ENCODE peak calls at places on chromosomes 5 and 9, in six cellular contexts. P is endothelial cell of umbilical vein, U is GM23248, V is GM12878, B is IMR-90, N is neuronal stem cell. T is an unnamed sample.

GRCh38 chr5:130316971-130317421 is 412.7 kb downstream of the CHSY3 start:
- DNase-seq in B (no peak), U (no peak), V (no peak), N (peak; percentile 51), P (no peak), T (no peak)

GRCh38 chr5:73606206-73606753 is 19.7 kb upstream of the ARHGEF28 start:
- DNase-seq in N (no peak), B (no peak), V (no peak), P (no peak), U (no peak), T (no peak)

GRCh38 chr5:133285583-133286021 is 233.8 kb downstream of the HSPA4 start:
- DNase-seq in V (no peak), U (peak; percentile 50), B (peak; percentile 51), N (no peak), P (peak; percentile 9), T (peak; percentile 91)

GRCh38 chr5:56476487-56476856 is 243.3 kb upstream of the ANKRD55 start:
- DNase-seq in P (no peak), N (no peak), V (no peak), U (no peak), B (no peak), T (no peak)

GRCh38 chr5:141843156-141843927 is 34.9 kb downstream of the PCDH1 start:
- DNase-seq in B (peak; percentile 44), U (peak; percentile 44), P (peak; percentile 64), N (no peak), V (no peak), T (no peak)

GRCh38 chr5:107217721-107218130 is 453.0 kb downstream of the EFNA5 start:
- DNase-seq in B (no peak), N (no peak), U (no peak), P (peak; percentile 33), V (no peak), T (peak; percentile 35)

GRCh38 chr9:131473198-131473885 is 29.4 kb upstream of the POMT1 start:
- DNase-seq in U (no peak), N (no peak), B (no peak), P (no peak), V (no peak), T (no peak)

GRCh38 chr9:8677725-8678124 is 878.1 kb upstream of the DMAC1 start:
- DNase-seq in N (peak; percentile 4), B (no peak), U (no peak), P (no peak), V (no peak), T (no peak)

GRCh38 chr5:44952376-44952775 is 143.6 kb downstream of the MRPS30 start:
- DNase-seq in U (peak; percentile 51), V (peak; percentile 5), N (no peak), B (peak; percentile 15), P (peak; percentile 54), T (no peak)

GRCh38 chr5:122392844-122393243 is 80.8 kb downstream of the SNCAIP start:
- DNase-seq in U (peak; percentile 17), B (peak; percentile 75), V (no peak), N (no peak), P (no peak), T (no peak)

GRCh38 chr5:31965227-31965626 is 208.9 kb downstream of the GOLPH3 start:
- DNase-seq in N (no peak), B (no peak), V (no peak), P (no peak), U (no peak), T (no peak)

GRCh38 chr5:149937610-149938009 is 7.0 kb downstream of the PDE6A start:
- DNase-seq in V (no peak), B (no peak), U (peak; percentile 69), N (no peak), P (peak; percentile 59), T (no peak)

GRCh38 chr9:86354882-86355399 is 731 bp upstream of the TUT7 start:
- DNase-seq in B (no peak), U (peak; percentile 62), P (no peak), N (no peak), V (no peak), T (no peak)

GRCh38 chr5:169703803-169704202 is 66.7 kb downstream of the DOCK2 start:
- DNase-seq in U (peak; percentile 29), P (no peak), V (no peak), N (no peak), B (no peak), T (no peak)

GRCh38 chr5:116305899-116306298 is 221.1 kb downstream of the COMMD10 start:
- DNase-seq in N (no peak), B (no peak), U (peak; percentile 5), P (no peak), V (no peak), T (no peak)
- H3K4me3 ChIP-seq in N (no peak overlapping the region), B (no peak overlapping the region), U (no peak overlapping the region), P (no peak overlapping the region), V (no peak overlapping the region), T (no peak overlapping the region)

GRCh38 chr9:70130266-70130665 is 86.6 kb downstream of the MAMDC2 start:
- DNase-seq in N (no peak), B (no peak), V (no peak), P (no peak), U (no peak), T (no peak)
- H3K27ac ChIP-seq in N (no peak overlapping the region), B (no peak overlapping the region), V (no peak overlapping the region), P (no peak overlapping the region), U (no peak overlapping the region), T (peak overlapping the region; percentile 34)

GRCh38 chr5:105581988-105582690 is 2019.5 kb upstream of the NUDT12 start:
- DNase-seq in U (no peak), N (no peak), B (no peak), V (no peak), P (no peak), T (no peak)
- H2AFZ ChIP-seq in U (no peak overlapping the region), N (no peak overlapping the region), B (no peak overlapping the region), V (no peak overlapping the region), P (no peak overlapping the region), T (no peak overlapping the region)

DNA sequence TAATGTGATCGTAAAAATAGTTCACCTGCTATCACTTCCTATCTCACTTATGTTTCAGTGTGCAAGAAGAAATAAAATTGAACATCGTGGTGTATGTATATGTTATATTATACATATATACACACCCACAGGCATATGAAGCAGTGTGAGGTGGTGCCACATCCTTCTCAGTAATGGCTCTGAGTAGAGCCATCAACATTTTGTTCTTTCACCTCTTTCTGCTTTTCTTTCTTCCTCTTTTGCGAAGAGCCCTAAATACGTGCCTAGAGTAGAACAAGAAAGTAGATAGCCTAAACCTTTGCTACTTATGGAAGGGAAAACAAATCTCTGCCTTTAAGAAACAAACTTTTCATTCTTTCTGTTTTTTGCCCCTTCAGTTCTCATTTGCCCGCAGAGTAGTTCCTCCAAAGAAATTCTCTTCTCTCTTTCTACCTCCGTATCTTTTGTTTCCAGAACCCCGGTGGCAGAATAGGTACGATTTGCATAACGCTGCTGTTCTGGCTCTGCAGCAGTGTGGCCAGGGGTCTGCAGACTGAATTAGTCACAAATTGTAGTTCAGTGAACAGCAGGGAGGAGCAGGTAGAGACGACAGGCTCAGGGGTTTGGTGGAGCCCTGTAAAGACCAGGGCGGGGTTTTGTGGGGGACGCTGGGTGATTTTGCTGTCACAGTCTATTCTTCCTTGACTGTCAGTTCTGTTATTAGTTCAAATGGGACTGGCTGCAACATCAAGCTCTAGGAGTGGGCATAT is 40.5 kb upstream of the PJA2 start:
- DNase-seq in V (no peak), P (no peak), U (no peak), B (no peak), N (no peak), T (no peak)
- H3K4me3 ChIP-seq in V (no peak overlapping the region), P (no peak overlapping the region), U (no peak overlapping the region), B (no peak overlapping the region), N (no peak overlapping the region), T (no peak overlapping the region)

GRCh38 chr5:119470851-119471451 is 18.7 kb downstream of the HSD17B4 start:
- DNase-seq in P (peak; percentile 60), B (peak; percentile 51), V (no peak), U (peak; percentile 56), N (peak; percentile 29), T (no peak)

GRCh38 chr5:119468286-119468685 is 16.0 kb downstream of the HSD17B4 start:
- DNase-seq in B (no peak), P (no peak), N (no peak), U (peak; percentile 20), V (no peak), T (no peak)

GRCh38 chr5:119470105-119470763 is 17.9 kb downstream of the HSD17B4 start:
- DNase-seq in B (no peak), N (no peak), V (peak; percentile 50), P (no peak), U (no peak), T (no peak)

DNA sequence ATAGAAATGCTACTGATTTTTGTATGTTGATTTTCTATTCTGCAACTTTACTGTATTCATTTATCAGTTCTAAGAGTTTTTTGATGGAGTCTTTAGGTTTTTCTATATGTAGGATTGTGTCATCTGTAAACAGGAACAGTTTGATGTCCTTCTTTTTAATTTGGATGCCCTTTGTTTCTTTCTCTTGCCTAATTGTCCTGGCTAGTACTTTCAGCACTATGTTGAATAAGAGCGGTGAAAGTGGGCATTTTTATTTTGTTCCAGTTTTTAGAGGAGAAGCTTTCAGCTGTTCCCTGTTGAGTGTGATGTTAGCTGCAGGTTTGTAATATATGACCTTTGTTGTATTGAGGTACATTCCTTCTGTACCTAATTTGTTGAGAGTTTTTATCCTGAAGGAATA is 13.3 kb downstream of the HSD17B4 start:
- DNase-seq in P (no peak), U (no peak), B (no peak), N (no peak), V (no peak), T (no peak)
- H3K27ac ChIP-seq in P (no peak overlapping the region), U (no peak overlapping the region), B (no peak overlapping the region), N (no peak overlapping the region), V (no peak overlapping the region), T (no peak overlapping the region)

GRCh38 chr9:99040254-99040653 is 64.7 kb upstream of the TGFBR1 start:
- DNase-seq in N (no peak), U (peak; percentile 37), V (no peak), P (no peak), B (no peak), T (no peak)

GRCh38 chr9:99037768-99038167 is 67.1 kb upstream of the TGFBR1 start:
- DNase-seq in P (no peak), B (no peak), V (no peak), N (no peak), U (peak; percentile 70), T (no peak)

GRCh38 chr9:99039388-99040182 is 65.3 kb upstream of the TGFBR1 start:
- DNase-seq in P (no peak), B (peak; percentile 51), U (peak; percentile 78), N (no peak), V (no peak), T (no peak)

GRCh38 chr9:99040911-99041582 is 63.9 kb upstream of the TGFBR1 start:
- DNase-seq in P (no peak), N (no peak), B (peak; percentile 87), V (no peak), U (peak; percentile 91), T (no peak)

DNA sequence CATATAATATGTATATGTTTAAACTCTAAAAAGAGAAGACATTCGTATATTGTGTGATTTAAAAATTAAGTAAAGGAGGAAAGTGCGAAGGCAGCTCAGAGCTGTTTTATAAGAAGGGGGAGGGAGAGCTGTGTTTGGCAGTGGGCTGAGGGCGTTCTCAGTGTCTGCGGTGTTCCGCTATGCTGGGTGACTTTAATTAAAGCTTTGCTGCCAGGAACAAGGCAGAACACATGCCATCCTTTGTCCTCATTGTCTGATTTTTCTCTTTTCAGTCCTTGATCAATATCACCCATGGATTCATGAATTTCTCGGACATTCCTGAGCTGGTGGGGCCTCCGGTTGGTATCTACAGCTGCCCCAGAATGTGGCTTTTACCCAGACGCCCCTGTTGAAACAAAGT is 66.5 kb upstream of the TGFBR1 start:
- DNase-seq in P (no peak), B (no peak), N (peak; percentile 44), V (no peak), U (no peak), T (no peak)
- H2AFZ ChIP-seq in P (no peak overlapping the region), B (no peak overlapping the region), N (peak overlapping the region; percentile 62), V (no peak overlapping the region), U (peak overlapping the region; percentile 33), T (no peak overlapping the region)

GRCh38 chr5:9546973-9547947 is 1.4 kb upstream of the SEMA5A start:
- DNase-seq in P (peak; percentile 53), B (peak; percentile 62), N (no peak), V (no peak), U (peak; percentile 74), T (no peak)
- H3K4me3 ChIP-seq in P (no peak overlapping the region), B (peak overlapping the region; percentile 94), N (peak overlapping the region; percentile 52), V (no peak overlapping the region), U (peak overlapping the region; percentile 84), T (peak overlapping the region; percentile 77)